ENCODE peak calls at places on chromosome 11, in four cellular contexts. U, M, K and N are unnamed samples.

GRCh38 chr11:46727952-46728658 is 9.1 kb downstream of the F2 start:
- DNase-seq in U (no peak), M (no peak), K (no peak), N (no peak)

GRCh38 chr11:15309296-15309695 is 194.6 kb downstream of the INSC start:
- DNase-seq in U (no peak), M (no peak), K (no peak), N (no peak)

GRCh38 chr11:324131-324530 is 3.5 kb upstream of the IFITM3 start:
- DNase-seq in U (peak; percentile 8), M (no peak), K (no peak), N (no peak)

GRCh38 chr11:71364176-71364671 is 84.0 kb downstream of the DHCR7 start:
- DNase-seq in U (no peak), M (no peak), K (peak; percentile 12), N (no peak)

GRCh38 chr11:12205330-12205729 is 94.9 kb downstream of the MICAL2 start:
- DNase-seq in U (no peak), M (no peak), K (no peak), N (no peak)

GRCh38 chr11:7604331-7604973 is 68.8 kb downstream of the CYB5R2 start:
- DNase-seq in U (no peak), M (no peak), K (no peak), N (no peak)

GRCh38 chr11:57444362-57445074 is 15.8 kb upstream of the RTN4RL2 start:
- DNase-seq in U (no peak), M (no peak), K (no peak), N (no peak)

GRCh38 chr11:88680806-88681205 is 343.3 kb upstream of the CTSC start:
- DNase-seq in U (no peak), M (no peak), K (no peak), N (no peak)

GRCh38 chr11:34719303-34719848 is 98.5 kb downstream of the EHF start:
- DNase-seq in U (no peak), M (no peak), K (no peak), N (no peak)

GRCh38 chr11:113992459-113993105 is 17.7 kb downstream of the HTR3A start:
- DNase-seq in U (no peak), M (no peak), K (no peak), N (peak; percentile 35)

GRCh38 chr11:94309757-94310156 is 5.4 kb downstream of the IZUMO1R start:
- DNase-seq in U (no peak), M (no peak), K (no peak), N (no peak)

GRCh38 chr11:117130879-117131278 is 13.2 kb upstream of the PAFAH1B2 start:
- DNase-seq in U (no peak), M (no peak), K (no peak), N (no peak)

GRCh38 chr11:44595964-44596381 is 30.5 kb downstream of the CD82 start:
- DNase-seq in U (no peak), M (no peak), K (peak; percentile 17), N (peak; percentile 51)

GRCh38 chr11:80096736-80097135 is 655.9 kb upstream of the TENM4 start:
- DNase-seq in U (no peak), M (no peak), K (no peak), N (no peak)

GRCh38 chr11:76860539-76861475 is at the start of gene ACER3:
- DNase-seq in U (peak; percentile 99), M (peak; percentile 85), K (peak; percentile 96), N (peak; percentile 91)
- TF ChIP-seq CTCF in U (no peak), M (no peak), K (no peak), N (no peak)

GRCh38 chr11:73171762-73172161 is 29.6 kb upstream of the FCHSD2 start:
- DNase-seq in U (no peak), M (no peak), K (no peak), N (no peak)
- TF ChIP-seq CTCF in U (no peak), M (no peak), K (no peak), N (no peak)

GRCh38 chr11:19813158-19813879 is 100.7 kb downstream of the NAV2 start:
- DNase-seq in U (no peak), M (no peak), K (no peak), N (no peak)

GRCh38 chr11:19816040-19816439 is 103.4 kb downstream of the NAV2 start:
- DNase-seq in U (no peak), M (no peak), K (peak; percentile 27), N (no peak)

GRCh38 chr11:19812710-19813109 is 100.1 kb downstream of the NAV2 start:
- DNase-seq in U (no peak), M (no peak), K (no peak), N (no peak)

GRCh38 chr11:19812096-19812495 is 99.5 kb downstream of the NAV2 start:
- DNase-seq in U (no peak), M (no peak), K (no peak), N (no peak)

DNA sequence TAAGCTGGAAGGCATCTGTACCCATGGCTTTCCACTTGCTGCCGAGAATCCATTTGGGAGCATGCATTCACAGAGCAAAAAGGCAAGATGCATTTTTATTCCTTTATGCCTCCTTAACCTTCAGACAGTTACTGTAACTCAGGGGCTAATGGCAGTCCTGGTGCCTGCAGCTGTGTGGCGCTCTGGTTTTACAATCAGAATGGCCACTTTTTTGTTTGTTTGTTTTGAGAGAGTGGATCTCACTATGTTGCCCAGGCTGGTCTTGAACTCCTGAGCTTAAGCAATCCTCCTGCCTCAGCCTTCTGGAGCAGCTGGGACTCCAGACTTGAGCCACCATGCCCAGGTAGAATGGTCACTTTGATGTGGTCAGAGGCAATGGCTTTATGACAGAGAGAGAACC is 101.8 kb downstream of the NAV2 start:
- DNase-seq in U (no peak), M (no peak), K (no peak), N (no peak)
- TF ChIP-seq CTCF in U (peak; percentile 19), M (no peak), K (no peak), N (no peak)

GRCh38 chr11:32489464-32489863 is 54.1 kb upstream of the WT1 start:
- DNase-seq in U (no peak), M (no peak), K (no peak), N (no peak)
- TF ChIP-seq CTCF in U (no peak), M (peak; percentile 18), K (no peak), N (no peak)

GRCh38 chr11:118290923-118291322 is 13.6 kb upstream of the CD3E start:
- DNase-seq in U (peak; percentile 43), M (no peak), K (peak; percentile 73), N (peak; percentile 50)
- TF ChIP-seq CTCF in U (peak; percentile 59), M (no peak), K (peak; percentile 29), N (peak; percentile 62)

GRCh38 chr11:28581286-28582242 is 473.4 kb downstream of the METTL15 start:
- DNase-seq in U (no peak), M (no peak), K (no peak), N (no peak)
- TF ChIP-seq CTCF in U (no peak), M (peak; percentile 28), K (no peak), N (no peak)

GRCh38 chr11:123517559-123518364 is 87.7 kb downstream of the GRAMD1B start:
- DNase-seq in U (peak; percentile 65), M (no peak), K (no peak), N (no peak)
- TF ChIP-seq CTCF in U (peak; percentile 40), M (no peak), K (no peak), N (no peak)

GRCh38 chr11:98725471-98725870 is 295.3 kb upstream of the CNTN5 start:
- DNase-seq in U (no peak), M (no peak), K (no peak), N (no peak)

GRCh38 chr11:98734686-98735085 is 286.1 kb upstream of the CNTN5 start:
- DNase-seq in U (no peak), M (no peak), K (no peak), N (no peak)

GRCh38 chr11:98728421-98728820 is 292.3 kb upstream of the CNTN5 start:
- DNase-seq in U (no peak), M (no peak), K (no peak), N (no peak)

GRCh38 chr11:98732947-98733346 is 287.8 kb upstream of the CNTN5 start:
- DNase-seq in U (no peak), M (no peak), K (no peak), N (no peak)

DNA sequence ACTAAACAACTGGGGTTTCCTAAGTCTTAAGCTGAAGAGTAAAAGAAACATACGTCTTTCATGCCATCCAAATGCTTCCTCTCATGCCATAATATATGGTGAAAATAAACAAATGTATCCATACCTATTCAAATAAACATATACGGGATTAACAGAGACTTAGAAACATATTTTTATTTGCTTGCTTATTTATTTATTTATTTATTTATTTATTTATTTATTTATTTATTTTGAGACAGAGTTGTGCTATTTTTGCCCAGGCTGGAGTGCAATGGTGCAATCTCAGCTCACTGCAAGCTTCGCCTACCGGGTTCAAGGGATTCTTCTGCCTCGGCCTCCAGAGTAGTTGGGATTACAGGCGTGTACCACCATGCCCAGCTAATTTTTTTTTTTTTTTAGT is 291.6 kb upstream of the CNTN5 start:
- DNase-seq in U (no peak), M (no peak), K (no peak), N (no peak)
- TF ChIP-seq CTCF in U (no peak), M (no peak), K (no peak), N (no peak)